ENCODE peak calls at places on chromosome 14, in eight cellular contexts. Y, Z, V, R, H, A, B and O are unnamed samples.

GRCh38 chr14:96588410-96589249 is 86.4 kb downstream of the PAPOLA start:
- DNase-seq in R (no peak), H (no peak), V (no peak), Y (no peak), B (no peak), A (no peak), Z (no peak), O (no peak)

GRCh38 chr14:81343166-81343565 is 57.0 kb downstream of the STON2 start:
- DNase-seq in B (no peak), R (no peak), V (no peak), A (no peak), H (no peak), Y (no peak), Z (no peak), O (no peak)

GRCh38 chr14:96363751-96364336 is 518 bp downstream of the GSKIP start:
- DNase-seq in H (peak), Z (peak), V (peak), B (no peak), A (peak), Y (peak), R (peak), O (peak)

GRCh38 chr14:55117816-55118441 is 11.1 kb upstream of the LGALS3 start:
- DNase-seq in Y (no peak), Z (no peak), H (peak), A (no peak), R (peak), V (peak), B (no peak), O (peak)

GRCh38 chr14:93175492-93175891 is 9.2 kb downstream of the MOAP1 start:
- DNase-seq in Z (no peak), B (no peak), H (no peak), Y (no peak), R (no peak), V (no peak), A (no peak), O (no peak)

GRCh38 chr14:31435276-31435675 is 14.9 kb upstream of the HEATR5A start:
- DNase-seq in R (no peak), Y (no peak), A (no peak), Z (no peak), H (no peak), V (peak), B (no peak), O (no peak)

GRCh38 chr14:77140937-77141591 is 527 bp downstream of the ZDHHC22 start:
- DNase-seq in Y (peak), V (peak), B (peak), H (no peak), A (peak), R (peak), Z (peak), O (peak)

GRCh38 chr14:72545411-72546311 is 348.2 kb downstream of the DPF3 start:
- DNase-seq in Y (no peak), R (no peak), V (peak), A (no peak), Z (peak), H (no peak), B (no peak), O (no peak)

GRCh38 chr14:52023518-52023917 is 34.2 kb downstream of the RTRAF start:
- DNase-seq in A (no peak), Z (peak), H (no peak), B (no peak), Y (no peak), R (peak), V (peak), O (peak)

GRCh38 chr14:94124582-94125377 is 4.6 kb downstream of the IFI27L2 start:
- DNase-seq in H (no peak), B (no peak), Z (no peak), Y (no peak), V (no peak), A (no peak), R (no peak), O (no peak)

GRCh38 chr14:70133461-70133860 is 55.3 kb downstream of the SLC8A3 start:
- DNase-seq in Y (no peak), H (no peak), A (no peak), R (no peak), V (no peak), B (no peak), Z (no peak), O (no peak)
- H3K4me2 ChIP-seq in Y (no peak), H (no peak), A (no peak), R (no peak), V (no peak), B (no peak), Z (no peak), O (no peak)

GRCh38 chr14:23054000-23054811 is 3.1 kb downstream of the CDH24 start:
- DNase-seq in Y (no peak), V (no peak), A (peak), R (no peak), B (no peak), H (peak), Z (no peak), O (no peak)

GRCh38 chr14:23053426-23053825 is 3.9 kb downstream of the CDH24 start:
- DNase-seq in Y (no peak), H (no peak), B (no peak), A (no peak), R (no peak), V (no peak), Z (no peak), O (no peak)

GRCh38 chr14:23051482-23051881 is 5.8 kb downstream of the CDH24 start:
- DNase-seq in A (no peak), Y (no peak), H (no peak), Z (no peak), B (no peak), V (no peak), R (no peak), O (no peak)

GRCh38 chr14:23052182-23052623 is 5.1 kb downstream of the CDH24 start:
- DNase-seq in Z (no peak), R (no peak), A (no peak), H (no peak), B (no peak), V (no peak), Y (peak), O (no peak)

DNA sequence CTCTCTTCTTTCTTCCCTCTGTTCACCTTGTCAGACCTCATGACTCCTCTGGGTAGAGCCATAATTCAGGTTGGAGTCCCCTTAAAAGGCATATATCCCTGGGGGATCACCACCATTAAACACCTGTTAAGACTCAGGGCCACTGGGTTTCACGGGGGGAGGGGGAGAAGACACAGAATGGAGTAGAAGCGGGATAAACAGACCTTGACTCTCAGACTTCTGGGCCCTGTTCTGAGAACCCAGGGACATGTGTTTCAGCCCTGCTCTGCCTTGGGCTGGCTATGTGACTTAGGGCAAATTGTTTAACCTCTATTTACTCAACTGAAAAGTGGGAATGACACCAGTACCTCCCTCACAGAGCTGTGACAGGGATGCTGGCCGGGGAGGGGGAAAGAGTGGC is 4.6 kb downstream of the CDH24 start:
- DNase-seq in R (no peak), Y (no peak), A (no peak), Z (no peak), V (no peak), B (no peak), H (no peak), O (no peak)
- H3K4me2 ChIP-seq in R (no peak), Y (no peak), A (no peak), Z (no peak), V (no peak), B (no peak), H (no peak), O (no peak)

GRCh38 chr14:68741839-68742470 is 50.9 kb downstream of the ZFP36L1 start:
- DNase-seq in V (no peak), Z (no peak), R (no peak), Y (no peak), H (no peak), B (no peak), A (no peak), O (no peak)

GRCh38 chr14:68738559-68738958 is 54.3 kb downstream of the ZFP36L1 start:
- DNase-seq in Y (no peak), H (no peak), B (no peak), R (no peak), A (no peak), V (no peak), Z (no peak), O (no peak)

GRCh38 chr14:68741481-68741799 is 51.4 kb downstream of the ZFP36L1 start:
- DNase-seq in V (no peak), Z (no peak), A (no peak), Y (no peak), H (no peak), R (no peak), B (no peak), O (no peak)

GRCh38 chr14:68739701-68740100 is 53.2 kb downstream of the ZFP36L1 start:
- DNase-seq in A (no peak), B (no peak), H (no peak), V (no peak), Z (no peak), R (no peak), Y (no peak), O (no peak)

GRCh38 chr14:68740798-68741480 is 51.9 kb downstream of the ZFP36L1 start:
- DNase-seq in H (no peak), Z (no peak), R (no peak), V (no peak), B (no peak), Y (no peak), A (no peak), O (peak)
- H3K4me2 ChIP-seq in H (no peak), Z (no peak), R (no peak), V (no peak), B (no peak), Y (no peak), A (no peak), O (no peak)

DNA sequence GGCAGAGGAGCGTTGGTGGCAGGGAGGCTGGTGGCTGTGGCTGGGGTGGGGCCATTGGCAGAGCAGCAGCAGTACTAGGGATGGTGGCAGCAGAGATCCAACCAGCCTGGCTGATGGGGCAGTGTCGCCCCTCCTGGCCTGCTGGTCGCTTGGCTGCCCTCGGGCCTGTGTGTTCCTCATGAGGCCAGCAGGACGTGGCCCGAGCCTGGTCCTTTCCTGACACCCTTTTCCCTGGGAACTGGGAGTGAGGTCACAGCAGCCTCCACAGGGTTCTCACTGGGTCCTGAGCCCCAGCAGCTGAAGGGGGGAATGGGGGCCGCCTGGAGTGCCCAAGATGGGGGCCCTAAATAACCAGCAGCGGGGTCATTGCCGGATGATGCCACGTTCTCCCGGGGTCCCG is 46.1 kb downstream of the KIF26A start:
- DNase-seq in H (no peak), Y (peak), B (no peak), R (peak), V (no peak), Z (no peak), A (no peak), O (no peak)
- H3K4me2 ChIP-seq in H (no peak), Y (no peak), B (no peak), R (no peak), V (no peak), Z (no peak), A (no peak), O (no peak)

DNA sequence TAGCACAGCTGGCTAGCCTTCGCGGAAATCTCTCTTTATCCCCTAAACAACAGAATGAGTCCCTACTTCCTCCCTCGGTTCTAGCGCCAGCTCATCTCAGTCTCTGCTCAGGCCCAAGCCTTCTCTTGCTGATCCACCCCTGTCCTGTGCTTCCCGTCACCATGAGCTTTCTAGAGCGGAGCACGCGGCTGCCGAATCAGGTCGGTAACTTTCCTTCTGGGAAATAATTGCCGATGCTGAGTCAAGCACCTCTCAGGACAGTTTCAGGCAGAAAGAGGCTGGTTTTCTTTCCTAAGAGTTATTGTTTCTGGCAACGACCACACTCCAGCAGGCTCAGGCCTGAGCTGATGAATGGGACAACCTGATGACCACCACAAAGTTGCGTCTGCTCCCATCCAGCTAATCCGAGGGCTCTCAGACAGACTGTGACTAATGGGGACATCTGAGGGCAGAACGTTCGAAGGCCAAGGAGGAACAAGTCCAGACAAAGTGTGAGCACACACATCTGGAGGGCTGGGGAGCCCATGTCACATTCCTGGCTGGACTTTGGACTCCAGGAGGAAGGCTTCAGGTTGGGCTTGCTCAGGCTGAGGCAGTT is 13.6 kb upstream of the GPR68 start:
- DNase-seq in V (peak), B (no peak), Y (peak), A (no peak), Z (no peak), H (no peak), R (peak), O (peak)
- H3K4me2 ChIP-seq in V (no peak), B (no peak), Y (no peak), A (no peak), Z (no peak), H (no peak), R (no peak), O (no peak)

DNA sequence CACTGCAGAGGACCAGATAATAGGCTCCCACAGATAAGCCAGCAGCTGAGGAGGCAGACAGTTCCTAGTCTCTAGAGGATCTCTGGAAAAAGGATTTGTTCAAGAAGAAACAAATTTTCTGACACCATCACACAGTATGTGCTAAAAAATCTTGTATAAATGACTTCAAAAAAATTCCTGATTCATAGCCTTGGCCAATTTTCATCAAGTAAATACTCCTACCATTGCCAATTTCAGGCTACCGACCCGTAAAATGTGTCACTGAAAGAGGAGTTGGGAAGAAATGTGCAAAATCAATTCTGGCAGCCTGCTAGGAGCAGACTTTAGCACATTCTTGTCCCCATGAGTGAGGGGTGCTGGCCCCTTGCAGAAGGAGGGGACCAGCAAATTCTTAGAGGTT is 109.5 kb downstream of the TMEM30B start:
- DNase-seq in V (peak), R (no peak), H (no peak), Z (no peak), Y (no peak), B (no peak), A (no peak), O (no peak)
- H3K4me2 ChIP-seq in V (no peak), R (no peak), H (no peak), Z (no peak), Y (no peak), B (no peak), A (no peak), O (no peak)

GRCh38 chr14:101057394-101057793 is 153.9 kb upstream of the RTL1 start:
- DNase-seq in B (no peak), Y (no peak), V (no peak), R (no peak), A (no peak), H (no peak), Z (no peak), O (no peak)
- H3K4me2 ChIP-seq in B (no peak), Y (no peak), V (no peak), R (no peak), A (no peak), H (no peak), Z (no peak), O (no peak)

DNA sequence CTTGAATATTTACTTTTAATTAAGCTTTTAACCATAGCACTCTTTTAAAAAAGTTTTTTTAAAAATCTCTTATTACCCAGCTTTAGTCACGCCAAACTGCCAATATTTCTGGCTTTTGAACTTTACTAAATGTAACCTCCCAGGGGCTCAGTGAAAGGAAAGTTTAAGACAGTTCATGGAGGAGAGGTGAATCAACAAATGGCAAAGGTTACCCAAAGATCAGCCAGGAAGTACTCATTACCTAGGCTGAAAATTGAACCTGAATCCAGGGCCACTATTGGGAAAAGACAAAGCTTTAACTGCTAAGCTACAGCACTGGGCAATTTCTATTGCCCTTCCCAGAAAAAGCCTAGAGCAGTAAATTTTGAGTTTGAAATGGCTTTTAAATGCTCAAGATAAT is 282.2 kb downstream of the GPHN start:
- DNase-seq in Y (no peak), R (no peak), Z (no peak), B (no peak), A (no peak), H (no peak), V (no peak), O (no peak)
- H3K4me2 ChIP-seq in Y (no peak), R (no peak), Z (no peak), B (no peak), A (no peak), H (no peak), V (no peak), O (no peak)